ENCODE peak calls at places on chromosome 5, in six cellular contexts. One of them, this sample, is unnamed.

GRCh38 chr5:6218116-6218515 is 160.2 kb downstream of the MED10 start:
- DNase-seq in ovary: no peak
- DNase-seq in endodermal cell: no peak
- DNase-seq in IMR-90: no peak
- DNase-seq in uterus: no peak
- DNase-seq in tibial nerve: no peak
- DNase-seq in this sample: no peak

GRCh38 chr5:155587458-155587857 is 573.9 kb downstream of the KIF4B start:
- DNase-seq in ovary: no peak
- DNase-seq in endodermal cell: no peak
- DNase-seq in IMR-90: no peak
- DNase-seq in uterus: no peak
- DNase-seq in tibial nerve: no peak
- DNase-seq in this sample: no peak

GRCh38 chr5:177447611-177448243 is 1.1 kb downstream of the PRR7 start:
- DNase-seq in ovary: no peak
- DNase-seq in endodermal cell: peak; percentile 92
- DNase-seq in IMR-90: peak; percentile 51
- DNase-seq in uterus: peak; percentile 41
- DNase-seq in tibial nerve: no peak
- DNase-seq in this sample: no peak

GRCh38 chr5:16131878-16132277 is 47.7 kb downstream of the MARCHF11 start:
- DNase-seq in ovary: no peak
- DNase-seq in endodermal cell: no peak
- DNase-seq in IMR-90: no peak
- DNase-seq in uterus: no peak
- DNase-seq in tibial nerve: no peak
- DNase-seq in this sample: no peak

GRCh38 chr5:163503106-163504090 is 2.0 kb upstream of the MAT2B start:
- DNase-seq in ovary: peak; percentile 44
- DNase-seq in endodermal cell: peak; percentile 90
- DNase-seq in IMR-90: peak; percentile 82
- DNase-seq in uterus: peak; percentile 56
- DNase-seq in tibial nerve: no peak
- DNase-seq in this sample: no peak

GRCh38 chr5:543755-544674 is 19.8 kb upstream of the SLC9A3 start:
- DNase-seq in ovary: no peak
- DNase-seq in endodermal cell: no peak
- DNase-seq in IMR-90: no peak
- DNase-seq in uterus: no peak
- DNase-seq in tibial nerve: peak; percentile 19
- DNase-seq in this sample: no peak

GRCh38 chr5:98483301-98483700 is 290.2 kb upstream of the RGMB start:
- DNase-seq in ovary: no peak
- DNase-seq in endodermal cell: no peak
- DNase-seq in IMR-90: peak; percentile 74
- DNase-seq in uterus: no peak
- DNase-seq in tibial nerve: no peak
- DNase-seq in this sample: no peak

GRCh38 chr5:154778534-154778933 is 23.4 kb downstream of the LARP1 start:
- DNase-seq in ovary: no peak
- DNase-seq in endodermal cell: no peak
- DNase-seq in IMR-90: no peak
- DNase-seq in uterus: no peak
- DNase-seq in tibial nerve: no peak
- DNase-seq in this sample: no peak

GRCh38 chr5:73625314-73625904 is 587 bp upstream of the ARHGEF28 start:
- DNase-seq in ovary: peak; percentile 34
- DNase-seq in endodermal cell: no peak
- DNase-seq in IMR-90: peak; percentile 10
- DNase-seq in uterus: no peak
- DNase-seq in tibial nerve: no peak
- DNase-seq in this sample: no peak

GRCh38 chr5:26329562-26330189 is 708.7 kb downstream of the CDH9 start:
- DNase-seq in ovary: no peak
- DNase-seq in endodermal cell: no peak
- DNase-seq in IMR-90: no peak
- DNase-seq in uterus: no peak
- DNase-seq in tibial nerve: no peak
- DNase-seq in this sample: no peak
- H3K9me3 ChIP-seq in ovary: no peaks in the 10 kb centered on the region
- H3K9me3 ChIP-seq in endodermal cell: no peaks in the 10 kb centered on the region
- H3K9me3 ChIP-seq in IMR-90: peaks cover 11% of the 10 kb centered on the region
- H3K9me3 ChIP-seq in uterus: no peaks in the 10 kb centered on the region
- H3K9me3 ChIP-seq in tibial nerve: no peaks in the 10 kb centered on the region
- H3K9me3 ChIP-seq in this sample: no peaks in the 10 kb centered on the region

DNA sequence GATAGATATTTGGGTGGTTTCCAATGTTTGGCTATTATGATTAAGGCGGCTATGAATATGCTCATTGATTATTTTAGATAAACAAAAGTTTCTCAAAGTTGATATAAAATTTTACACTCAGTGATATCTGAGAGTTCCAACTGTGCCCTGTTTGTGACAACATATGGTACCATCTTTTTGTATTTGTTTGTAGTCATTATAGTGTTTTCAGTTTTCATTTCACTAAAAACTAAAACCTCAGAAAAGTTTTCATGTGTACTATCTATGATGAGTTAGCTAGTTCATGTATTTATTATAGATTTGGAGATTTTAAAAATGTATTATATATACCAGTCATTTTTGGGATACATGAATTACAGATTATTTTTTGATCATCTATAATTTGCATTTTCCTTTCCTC is 1111.4 kb downstream of the CDH18 start:
- DNase-seq in ovary: no peak
- DNase-seq in endodermal cell: no peak
- DNase-seq in IMR-90: no peak
- DNase-seq in uterus: no peak
- DNase-seq in tibial nerve: no peak
- DNase-seq in this sample: no peak
- H3K9me3 ChIP-seq in ovary: no peaks in the 10 kb centered on the region
- H3K9me3 ChIP-seq in endodermal cell: no peaks in the 10 kb centered on the region
- H3K9me3 ChIP-seq in IMR-90: peaks cover 2% of the 10 kb centered on the region
- H3K9me3 ChIP-seq in uterus: no peaks in the 10 kb centered on the region
- H3K9me3 ChIP-seq in tibial nerve: no peaks in the 10 kb centered on the region
- H3K9me3 ChIP-seq in this sample: no peaks in the 10 kb centered on the region

GRCh38 chr5:180222056-180222455 is 13.0 kb upstream of the RASGEF1C start:
- DNase-seq in ovary: no peak
- DNase-seq in endodermal cell: no peak
- DNase-seq in IMR-90: no peak
- DNase-seq in uterus: no peak
- DNase-seq in tibial nerve: no peak
- DNase-seq in this sample: no peak
- H3K9me3 ChIP-seq in ovary: no peaks in the 10 kb centered on the region
- H3K9me3 ChIP-seq in endodermal cell: peaks cover 60% of the 10 kb centered on the region
- H3K9me3 ChIP-seq in IMR-90: peaks cover 23% of the 10 kb centered on the region
- H3K9me3 ChIP-seq in uterus: peaks cover 35% of the 10 kb centered on the region
- H3K9me3 ChIP-seq in tibial nerve: no peaks in the 10 kb centered on the region
- H3K9me3 ChIP-seq in this sample: peaks cover 17% of the 10 kb centered on the region

GRCh38 chr5:136094913-136095641 is 37.6 kb upstream of the SMAD5 start:
- DNase-seq in ovary: no peak
- DNase-seq in endodermal cell: peak; percentile 32
- DNase-seq in IMR-90: no peak
- DNase-seq in uterus: no peak
- DNase-seq in tibial nerve: no peak
- DNase-seq in this sample: no peak

GRCh38 chr5:136098171-136098570 is 34.5 kb upstream of the SMAD5 start:
- DNase-seq in ovary: no peak
- DNase-seq in endodermal cell: peak; percentile 38
- DNase-seq in IMR-90: no peak
- DNase-seq in uterus: no peak
- DNase-seq in tibial nerve: no peak
- DNase-seq in this sample: no peak

GRCh38 chr5:136090319-136090718 is 42.3 kb upstream of the SMAD5 start:
- DNase-seq in ovary: no peak
- DNase-seq in endodermal cell: peak; percentile 18
- DNase-seq in IMR-90: no peak
- DNase-seq in uterus: no peak
- DNase-seq in tibial nerve: no peak
- DNase-seq in this sample: no peak

GRCh38 chr5:136089804-136090203 is 42.8 kb upstream of the SMAD5 start:
- DNase-seq in ovary: no peak
- DNase-seq in endodermal cell: peak; percentile 11
- DNase-seq in IMR-90: no peak
- DNase-seq in uterus: peak; percentile 35
- DNase-seq in tibial nerve: no peak
- DNase-seq in this sample: no peak

GRCh38 chr5:136094189-136094912 is 38.3 kb upstream of the SMAD5 start:
- DNase-seq in ovary: no peak
- DNase-seq in endodermal cell: no peak
- DNase-seq in IMR-90: no peak
- DNase-seq in uterus: no peak
- DNase-seq in tibial nerve: no peak
- DNase-seq in this sample: no peak
- H3K9me3 ChIP-seq in ovary: no peaks in the 10 kb centered on the region
- H3K9me3 ChIP-seq in endodermal cell: no peaks in the 10 kb centered on the region
- H3K9me3 ChIP-seq in IMR-90: no peaks in the 10 kb centered on the region
- H3K9me3 ChIP-seq in uterus: no peaks in the 10 kb centered on the region
- H3K9me3 ChIP-seq in tibial nerve: no peaks in the 10 kb centered on the region
- H3K9me3 ChIP-seq in this sample: no peaks in the 10 kb centered on the region

GRCh38 chr5:27474054-27474323 is 435.6 kb upstream of the CDH9 start:
- DNase-seq in ovary: no peak
- DNase-seq in endodermal cell: no peak
- DNase-seq in IMR-90: no peak
- DNase-seq in uterus: no peak
- DNase-seq in tibial nerve: no peak
- DNase-seq in this sample: no peak

GRCh38 chr5:27474395-27474794 is 436.0 kb upstream of the CDH9 start:
- DNase-seq in ovary: no peak
- DNase-seq in endodermal cell: no peak
- DNase-seq in IMR-90: no peak
- DNase-seq in uterus: no peak
- DNase-seq in tibial nerve: no peak
- DNase-seq in this sample: no peak

GRCh38 chr5:27472875-27473274 is 434.5 kb upstream of the CDH9 start:
- DNase-seq in ovary: no peak
- DNase-seq in endodermal cell: no peak
- DNase-seq in IMR-90: no peak
- DNase-seq in uterus: no peak
- DNase-seq in tibial nerve: no peak
- DNase-seq in this sample: no peak

GRCh38 chr5:27472000-27472763 is 433.8 kb upstream of the CDH9 start:
- DNase-seq in ovary: no peak
- DNase-seq in endodermal cell: peak; percentile 96
- DNase-seq in IMR-90: peak; percentile 19
- DNase-seq in uterus: no peak
- DNase-seq in tibial nerve: no peak
- DNase-seq in this sample: no peak

DNA sequence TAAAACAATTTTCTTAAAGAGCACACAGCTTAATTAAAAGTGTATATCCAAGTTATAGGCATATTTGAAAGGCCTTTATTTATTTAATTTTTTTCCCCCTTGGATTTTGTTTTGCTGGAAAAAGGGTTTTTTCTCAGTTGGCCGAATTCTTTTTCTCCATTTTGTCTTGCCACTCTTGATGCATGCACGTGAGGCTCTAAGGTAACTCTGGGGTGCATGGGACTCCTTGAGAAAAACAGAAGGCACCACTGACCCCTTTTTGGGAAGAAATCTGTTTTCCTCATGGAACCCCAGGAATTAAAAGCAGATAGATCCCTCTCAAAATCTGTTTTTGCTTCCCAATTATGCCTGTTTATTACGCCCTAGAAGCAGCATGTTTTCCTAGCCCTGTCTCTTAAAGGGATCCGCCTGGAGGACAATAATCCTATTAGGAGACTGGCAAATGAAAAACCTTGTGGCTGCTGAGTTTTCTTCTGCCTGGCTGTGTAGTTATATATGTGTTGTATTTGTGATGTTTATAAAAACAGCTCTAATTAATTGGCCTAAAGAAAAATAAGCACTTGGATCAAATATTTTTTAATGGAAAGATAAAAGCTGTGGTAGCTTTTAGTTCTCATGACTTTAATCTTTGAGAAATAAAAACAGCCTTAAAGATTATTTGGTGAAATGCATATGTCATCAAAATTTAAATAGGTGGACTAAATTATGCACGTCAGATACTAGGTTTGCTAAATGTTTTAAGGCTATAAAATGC is 435.1 kb upstream of the CDH9 start:
- DNase-seq in ovary: no peak
- DNase-seq in endodermal cell: no peak
- DNase-seq in IMR-90: no peak
- DNase-seq in uterus: no peak
- DNase-seq in tibial nerve: no peak
- DNase-seq in this sample: no peak
- H3K9me3 ChIP-seq in ovary: no peaks in the 10 kb centered on the region
- H3K9me3 ChIP-seq in endodermal cell: peaks cover 38% of the 10 kb centered on the region
- H3K9me3 ChIP-seq in IMR-90: peaks cover 7% of the 10 kb centered on the region
- H3K9me3 ChIP-seq in uterus: no peaks in the 10 kb centered on the region
- H3K9me3 ChIP-seq in tibial nerve: no peaks in the 10 kb centered on the region
- H3K9me3 ChIP-seq in this sample: peaks cover 3% of the 10 kb centered on the region

GRCh38 chr5:110823571-110823970 is 84.8 kb downstream of the SLC25A46 start:
- DNase-seq in ovary: no peak
- DNase-seq in endodermal cell: no peak
- DNase-seq in IMR-90: no peak
- DNase-seq in uterus: no peak
- DNase-seq in tibial nerve: no peak
- DNase-seq in this sample: no peak
- H3K9me3 ChIP-seq in ovary: no peaks in the 10 kb centered on the region
- H3K9me3 ChIP-seq in endodermal cell: peaks cover 37% of the 10 kb centered on the region
- H3K9me3 ChIP-seq in IMR-90: peaks cover 14% of the 10 kb centered on the region
- H3K9me3 ChIP-seq in uterus: peaks cover 6% of the 10 kb centered on the region
- H3K9me3 ChIP-seq in tibial nerve: no peaks in the 10 kb centered on the region
- H3K9me3 ChIP-seq in this sample: no peaks in the 10 kb centered on the region

DNA sequence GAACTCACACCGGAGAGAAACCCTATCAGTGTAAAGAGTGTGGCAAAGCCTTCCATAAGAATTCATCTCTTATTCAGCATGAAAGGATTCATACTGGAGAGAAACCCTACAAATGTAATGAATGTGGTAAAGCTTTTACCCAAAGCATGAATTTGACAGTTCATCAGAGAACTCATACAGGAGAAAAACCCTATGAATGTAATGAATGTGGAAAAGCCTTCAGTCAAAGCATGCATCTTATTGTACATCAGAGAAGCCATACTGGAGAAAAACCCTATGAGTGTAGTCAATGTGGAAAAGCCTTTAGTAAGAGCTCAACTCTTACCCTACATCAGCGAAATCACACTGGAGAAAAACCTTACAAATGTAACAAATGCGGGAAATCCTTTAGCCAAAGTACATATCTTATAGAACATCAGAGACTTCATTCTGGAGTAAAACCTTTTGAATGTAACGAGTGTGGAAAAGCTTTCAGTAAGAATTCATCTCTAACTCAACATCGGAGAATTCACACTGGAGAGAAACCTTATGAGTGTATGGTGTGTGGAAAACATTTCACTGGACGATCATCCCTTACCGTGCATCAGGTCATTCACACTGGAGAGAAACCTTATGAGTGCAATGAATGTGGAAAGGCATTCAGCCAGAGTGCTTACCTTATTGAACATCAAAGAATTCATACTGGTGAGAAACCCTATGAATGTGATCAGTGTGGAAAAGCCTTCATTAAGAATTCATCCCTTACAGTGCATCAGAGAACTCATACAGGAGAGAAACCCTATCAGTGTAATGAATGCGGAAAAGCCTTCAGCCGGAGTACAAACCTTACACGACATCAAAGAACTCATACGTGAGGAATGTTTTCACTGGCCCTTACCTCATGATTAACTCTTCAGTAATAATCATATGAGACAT is 8.9 kb upstream of the ZNF454 start:
- DNase-seq in ovary: no peak
- DNase-seq in endodermal cell: no peak
- DNase-seq in IMR-90: no peak
- DNase-seq in uterus: no peak
- DNase-seq in tibial nerve: no peak
- DNase-seq in this sample: no peak
- H3K9me3 ChIP-seq in ovary: peaks cover 26% of the 10 kb centered on the region
- H3K9me3 ChIP-seq in endodermal cell: peaks cover 97% of the 10 kb centered on the region
- H3K9me3 ChIP-seq in IMR-90: peaks cover 64% of the 10 kb centered on the region
- H3K9me3 ChIP-seq in uterus: peaks cover 79% of the 10 kb centered on the region
- H3K9me3 ChIP-seq in tibial nerve: peaks cover 13% of the 10 kb centered on the region
- H3K9me3 ChIP-seq in this sample: peaks cover 51% of the 10 kb centered on the region

This sample was measured in T-helper 17 cell.